ENCODE peak calls at places on chromosomes 2 and 18, in ten cellular contexts. C is neural progenitor cell, S is AG04449, W is lower lobe of right lung, H is stomach, Q is HL-60, I is IMR-90, Y is brain microvascular endothelial cell, U is prostate gland, V is PC-9. P is an unnamed sample.

GRCh38 chr2:82215212-82215611 is 1910.7 kb upstream of the LRRTM1 start:
- DNase-seq in C (no peak), S (no peak), W (no peak), H (no peak), Q (no peak), I (no peak), Y (no peak), U (no peak), V (no peak), P (no peak)

GRCh38 chr2:44553456-44553855 is 191.7 kb downstream of the CAMKMT start:
- DNase-seq in C (no peak), S (no peak), W (no peak), H (no peak), Q (no peak), I (peak), Y (peak), U (no peak), V (peak), P (peak)

GRCh38 chr2:66461751-66462150 is 26.8 kb downstream of the MEIS1 start:
- DNase-seq in C (no peak), S (no peak), W (no peak), H (no peak), Q (no peak), I (no peak), Y (no peak), U (no peak), V (no peak), P (no peak)

GRCh38 chr2:128684523-128684922 is 365.9 kb upstream of the HS6ST1 start:
- DNase-seq in C (no peak), S (no peak), W (no peak), H (no peak), Q (no peak), I (no peak), Y (no peak), U (no peak), V (no peak), P (no peak)

GRCh38 chr2:71997843-71998242 is 149.8 kb downstream of the CYP26B1 start:
- DNase-seq in C (no peak), S (no peak), W (no peak), H (no peak), Q (no peak), I (no peak), Y (no peak), U (no peak), V (no peak), P (no peak)

GRCh38 chr2:2686228-2686627 is 355.2 kb upstream of the MYT1L start:
- DNase-seq in C (no peak), S (no peak), W (no peak), H (no peak), Q (no peak), I (no peak), Y (no peak), U (no peak), V (no peak), P (no peak)

GRCh38 chr2:10080536-10081304 is 509 bp upstream of the CYS1 start:
- DNase-seq in C (peak), S (no peak), W (no peak), H (no peak), Q (no peak), I (no peak), Y (no peak), U (no peak), V (no peak), P (no peak)

GRCh38 chr2:86631846-86632485 is 8.3 kb upstream of the RNF103 start:
- DNase-seq in C (peak), S (no peak), W (no peak), H (no peak), Q (no peak), I (no peak), Y (no peak), U (peak), V (no peak), P (no peak)

GRCh38 chr2:146239392-146240135 is 1605.3 kb upstream of the ACVR2A start:
- DNase-seq in C (no peak), S (peak), W (no peak), H (no peak), Q (no peak), I (peak), Y (peak), U (no peak), V (no peak), P (peak)

GRCh38 chr2:58261215-58261614 is 20.1 kb upstream of the FANCL start:
- DNase-seq in C (no peak), S (no peak), W (no peak), H (no peak), Q (no peak), I (no peak), Y (no peak), U (no peak), V (no peak), P (no peak)

GRCh38 chr2:12352891-12353290 is 363.8 kb upstream of the TRIB2 start:
- DNase-seq in C (no peak), S (no peak), W (no peak), H (peak), Q (no peak), I (peak), Y (no peak), U (no peak), V (no peak), P (peak)

GRCh38 chr2:151315381-151315903 is 26.0 kb upstream of the NMI start:
- DNase-seq in C (peak), S (no peak), W (no peak), H (no peak), Q (no peak), I (peak), Y (peak), U (no peak), V (no peak), P (peak)

GRCh38 chr18:57811477-57812125 is 8.5 kb upstream of the ATP8B1 start:
- DNase-seq in C (no peak), S (no peak), W (no peak), H (no peak), Q (no peak), I (peak), Y (no peak), U (no peak), V (no peak), P (peak)

GRCh38 chr2:168849610-168850009 is 40.6 kb downstream of the SPC25 start:
- DNase-seq in C (peak), S (no peak), W (no peak), H (peak), Q (no peak), I (peak), Y (peak), U (no peak), V (no peak), P (peak)

DNA sequence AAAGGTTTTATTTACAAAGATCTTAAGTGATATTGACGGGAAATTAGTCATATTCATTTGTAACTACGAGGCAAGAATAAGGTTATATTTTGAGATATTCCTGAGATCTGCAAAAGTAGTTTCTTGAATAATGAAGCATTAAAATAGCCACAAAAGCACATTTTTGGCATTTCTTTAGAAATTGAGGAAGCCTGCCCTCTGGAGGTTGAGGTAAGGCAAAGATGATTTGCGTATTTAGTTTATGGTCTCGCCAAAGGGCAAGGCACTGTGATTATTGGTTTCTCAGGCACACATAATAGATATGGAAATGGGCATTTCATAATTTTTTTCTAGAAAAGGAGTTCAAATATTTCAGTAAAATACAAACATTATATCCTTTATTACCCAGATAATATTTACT is 143.7 kb upstream of the RPRM start:
- DNase-seq in C (peak), S (no peak), W (no peak), H (no peak), Q (no peak), I (no peak), Y (no peak), U (no peak), V (no peak), P (no peak)
- TF ChIP-seq CTCF in C (peak), S (no peak), W (no peak), H (no peak), Q (no peak), I (no peak), Y (no peak), U (no peak), V (peak), P (no peak)

GRCh38 chr2:54634564-54635511 is 88.6 kb upstream of the EML6 start:
- DNase-seq in C (no peak), S (no peak), W (no peak), H (no peak), Q (no peak), I (peak), Y (peak), U (no peak), V (no peak), P (peak)
- H3K4me3 ChIP-seq in C (no peak), S (peak), W (peak), H (no peak), Q (no peak), I (peak), Y (no peak), U (no peak), V (no peak), P (no peak)

GRCh38 chr2:215059724-215060123 is 78.7 kb downstream of the ABCA12 start:
- DNase-seq in C (no peak), S (no peak), W (no peak), H (no peak), Q (no peak), I (peak), Y (peak), U (no peak), V (no peak), P (no peak)
- TF ChIP-seq CTCF in C (no peak), S (no peak), W (no peak), H (no peak), Q (no peak), I (no peak), Y (no peak), U (no peak), V (no peak), P (no peak)

GRCh38 chr18:74819433-74820059 is 221.9 kb downstream of the ZNF407 start:
- DNase-seq in C (peak), S (no peak), W (no peak), H (no peak), Q (peak), I (no peak), Y (no peak), U (no peak), V (no peak), P (no peak)
- H3K4me3 ChIP-seq in C (peak), S (no peak), W (no peak), H (no peak), Q (no peak), I (no peak), Y (no peak), U (no peak), V (no peak), P (no peak)

GRCh38 chr2:1656326-1656960 is 87.9 kb downstream of the PXDN start:
- DNase-seq in C (peak), S (no peak), W (no peak), H (no peak), Q (no peak), I (no peak), Y (no peak), U (no peak), V (no peak), P (no peak)
- TF ChIP-seq CTCF in C (peak), S (no peak), W (no peak), H (no peak), Q (no peak), I (no peak), Y (peak), U (no peak), V (no peak), P (peak)

GRCh38 chr2:74417763-74418162 is 3.7 kb downstream of the C2orf81 start:
- DNase-seq in C (no peak), S (no peak), W (no peak), H (no peak), Q (no peak), I (no peak), Y (no peak), U (no peak), V (no peak), P (no peak)

GRCh38 chr2:74414913-74415761 is 6.3 kb downstream of the C2orf81 start:
- DNase-seq in C (no peak), S (no peak), W (peak), H (peak), Q (no peak), I (no peak), Y (no peak), U (peak), V (no peak), P (peak)

GRCh38 chr2:74414475-74414874 is 6.9 kb downstream of the C2orf81 start:
- DNase-seq in C (no peak), S (no peak), W (no peak), H (no peak), Q (no peak), I (no peak), Y (no peak), U (no peak), V (no peak), P (no peak)

GRCh38 chr2:74416721-74417120 is 4.7 kb downstream of the C2orf81 start:
- DNase-seq in C (no peak), S (no peak), W (no peak), H (no peak), Q (no peak), I (no peak), Y (no peak), U (no peak), V (no peak), P (no peak)

GRCh38 chr2:74415762-74416395 is 5.5 kb downstream of the C2orf81 start:
- DNase-seq in C (no peak), S (no peak), W (no peak), H (no peak), Q (no peak), I (no peak), Y (no peak), U (no peak), V (no peak), P (no peak)
- H3K4me3 ChIP-seq in C (no peak), S (no peak), W (peak), H (peak), Q (no peak), I (no peak), Y (peak), U (peak), V (no peak), P (peak)

GRCh38 chr2:223841436-223842180 is 4.2 kb upstream of the AP1S3 start:
- DNase-seq in C (no peak), S (no peak), W (no peak), H (no peak), Q (no peak), I (no peak), Y (no peak), U (peak), V (no peak), P (no peak)

GRCh38 chr2:223846524-223846923 is 9.1 kb upstream of the AP1S3 start:
- DNase-seq in C (no peak), S (peak), W (no peak), H (no peak), Q (no peak), I (peak), Y (peak), U (no peak), V (peak), P (peak)

GRCh38 chr2:223852281-223852795 is 15.0 kb upstream of the AP1S3 start:
- DNase-seq in C (no peak), S (no peak), W (no peak), H (no peak), Q (no peak), I (no peak), Y (no peak), U (no peak), V (peak), P (no peak)

DNA sequence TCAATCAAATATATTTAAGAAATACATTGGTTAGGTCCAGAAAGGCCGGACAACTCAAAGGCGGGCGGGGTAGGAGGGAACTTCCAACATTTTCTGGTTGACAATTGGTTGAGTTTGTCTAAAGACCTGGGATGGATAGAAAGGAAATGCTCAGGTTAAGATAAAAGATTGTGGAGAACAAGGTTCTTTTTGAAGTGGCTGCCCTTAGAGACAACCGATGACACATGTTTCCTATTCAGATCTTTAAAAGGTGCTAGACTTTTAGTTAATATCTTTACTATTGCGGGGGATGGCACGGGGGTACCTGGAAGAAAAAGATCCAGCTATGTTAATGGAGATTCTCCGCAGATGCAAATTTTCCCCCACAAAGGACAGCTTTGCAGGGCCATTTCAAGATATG is 10.0 kb upstream of the AP1S3 start:
- DNase-seq in C (no peak), S (no peak), W (no peak), H (no peak), Q (no peak), I (no peak), Y (no peak), U (no peak), V (no peak), P (no peak)
- TF ChIP-seq CTCF in C (no peak), S (no peak), W (no peak), H (no peak), Q (no peak), I (no peak), Y (no peak), U (no peak), V (no peak), P (no peak)

P was measured in fibroblast of villous mesenchyme.